ENCODE peak calls at places on chromosomes 13 and 19, in nine cellular contexts. G, M, D, Y, W, B, F, T and X are unnamed samples.

GRCh38 chr13:38921081-38921480 is 69.5 kb downstream of the STOML3 start:
- DNase-seq in G (no peak), T (no peak), W (no peak), F (no peak), D (no peak), M (no peak), Y (no peak), B (no peak), X (no peak)

GRCh38 chr19:58305932-58306323 is 751 bp downstream of the ERVK3-1 start:
- DNase-seq in G (no peak), M (no peak), W (no peak), Y (no peak), D (peak), B (peak), F (no peak), T (peak), X (no peak)

GRCh38 chr13:102935896-102936321 is 90.1 kb downstream of the ERCC5 start:
- DNase-seq in D (no peak), G (no peak), W (no peak), M (no peak), T (no peak), B (no peak), F (no peak), Y (no peak), X (no peak)

GRCh38 chr13:112725346-112726017 is 35.6 kb downstream of the ATP11A start:
- DNase-seq in Y (no peak), M (no peak), B (no peak), G (no peak), F (peak), D (peak), T (no peak), W (no peak), X (no peak)

GRCh38 chr19:5926641-5927438 is 12.8 kb downstream of the CAPS start:
- DNase-seq in G (no peak), T (no peak), W (peak), B (peak), D (no peak), F (no peak), Y (peak), M (no peak), X (no peak)

GRCh38 chr13:20686863-20687579 is 16.5 kb upstream of the IL17D start:
- DNase-seq in Y (no peak), F (no peak), M (no peak), T (no peak), G (no peak), D (no peak), B (peak), W (no peak), X (no peak)

GRCh38 chr19:43465468-43466120 is at the start of gene LYPD3:
- DNase-seq in W (no peak), G (peak), F (peak), Y (no peak), M (peak), B (peak), T (no peak), D (no peak), X (no peak)

GRCh38 chr19:30681162-30681996 is 309.2 kb downstream of the ZNF536 start:
- DNase-seq in G (no peak), Y (no peak), B (no peak), F (peak), T (no peak), D (no peak), M (no peak), W (no peak), X (no peak)

GRCh38 chr13:30816733-30817132 is 81.4 kb downstream of the ALOX5AP start:
- DNase-seq in D (no peak), G (no peak), Y (no peak), M (no peak), W (no peak), B (no peak), T (no peak), F (peak), X (no peak)

GRCh38 chr13:53946500-53946899 is 917.9 kb downstream of the OLFM4 start:
- DNase-seq in D (no peak), B (no peak), G (no peak), T (no peak), W (no peak), M (no peak), Y (no peak), F (no peak), X (no peak)

GRCh38 chr19:13959962-13960862 is 7.9 kb downstream of the DCAF15 start:
- DNase-seq in D (no peak), Y (peak), M (peak), T (no peak), W (no peak), F (peak), G (no peak), B (no peak), X (no peak)
- TF ChIP-seq CTCF in D (peak), Y (peak), M (peak), T (peak), W (no peak), F (peak), G (no peak), B (peak), X (peak)

DNA sequence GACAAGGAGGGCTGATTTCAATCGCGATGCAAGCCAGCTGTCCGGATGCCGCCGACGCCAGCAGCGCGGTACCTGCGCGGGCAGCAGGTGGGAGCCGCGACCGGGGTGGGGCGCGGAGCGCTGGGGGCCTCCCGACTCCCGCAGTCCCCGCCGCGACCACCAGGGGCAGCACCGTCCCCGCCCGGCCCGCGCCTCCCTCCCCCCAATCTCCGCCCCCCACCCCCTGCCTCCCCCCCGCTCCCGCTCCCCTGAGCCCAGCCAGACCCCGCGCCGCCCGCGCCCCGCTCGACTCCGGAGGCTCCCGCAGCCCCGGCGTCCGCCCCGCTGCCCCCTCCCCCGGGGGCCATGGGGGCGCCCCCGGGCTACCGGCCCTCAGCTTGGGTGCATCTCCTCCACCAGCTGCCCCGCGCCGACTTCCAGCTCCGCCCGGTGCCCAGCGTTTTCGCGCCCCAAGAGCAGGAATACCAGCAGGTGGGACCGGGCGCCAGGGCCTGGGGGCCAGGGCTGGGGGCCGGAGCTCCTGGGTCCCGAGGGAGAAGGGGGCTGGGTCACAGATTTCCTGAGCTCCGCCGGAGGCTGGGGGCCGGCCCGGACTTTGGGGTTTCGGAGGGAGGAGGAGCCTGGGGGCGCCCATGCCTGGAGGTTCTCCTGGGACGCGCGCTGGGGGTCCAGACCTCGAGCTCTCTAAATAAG is at the start of gene TTYH1:
- DNase-seq in T (no peak), F (peak), Y (peak), B (no peak), M (peak), G (no peak), W (no peak), D (no peak), X (peak)
- TF ChIP-seq CTCF in T (no peak), F (peak), Y (peak), B (no peak), M (peak), G (no peak), W (no peak), D (peak), X (peak)

GRCh38 chr13:73223372-73223781 is 164.6 kb downstream of the KLF5 start:
- DNase-seq in F (peak), M (no peak), W (no peak), T (peak), G (no peak), B (no peak), D (peak), Y (no peak), X (no peak)

GRCh38 chr13:73220966-73221720 is 162.3 kb downstream of the KLF5 start:
- DNase-seq in T (no peak), Y (no peak), M (no peak), W (no peak), F (peak), G (no peak), D (peak), B (no peak), X (no peak)

GRCh38 chr13:73222627-73223026 is 163.8 kb downstream of the KLF5 start:
- DNase-seq in T (no peak), B (no peak), M (no peak), D (peak), G (no peak), F (peak), Y (no peak), W (no peak), X (no peak)

GRCh38 chr13:73225983-73226382 is 167.2 kb downstream of the KLF5 start:
- DNase-seq in D (no peak), B (no peak), M (no peak), G (no peak), W (no peak), T (no peak), Y (no peak), F (no peak), X (no peak)

DNA sequence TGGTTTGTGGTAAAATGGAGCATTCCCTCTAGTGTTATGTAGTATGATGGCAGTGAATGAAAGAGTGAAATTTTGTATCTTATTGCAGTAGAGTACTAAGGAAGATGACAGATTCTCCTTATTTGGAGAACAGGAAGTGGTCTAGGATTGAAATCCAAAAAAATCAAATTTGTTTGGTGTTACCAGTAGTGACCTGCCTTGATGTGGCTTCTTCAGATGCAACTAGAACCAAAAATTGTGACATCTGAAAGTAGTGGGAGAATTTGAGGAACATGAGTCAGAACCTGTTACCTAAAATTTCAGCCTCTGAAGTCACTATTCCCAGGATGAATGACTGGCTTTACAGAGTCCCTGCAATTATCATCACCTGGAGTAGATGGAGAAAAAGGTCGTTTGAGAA is 165.9 kb downstream of the KLF5 start:
- DNase-seq in G (no peak), D (peak), T (no peak), M (no peak), F (no peak), W (no peak), B (no peak), Y (no peak), X (no peak)
- TF ChIP-seq CTCF in G (no peak), D (no peak), T (no peak), M (no peak), F (no peak), W (no peak), B (no peak), Y (no peak), X (no peak)

DNA sequence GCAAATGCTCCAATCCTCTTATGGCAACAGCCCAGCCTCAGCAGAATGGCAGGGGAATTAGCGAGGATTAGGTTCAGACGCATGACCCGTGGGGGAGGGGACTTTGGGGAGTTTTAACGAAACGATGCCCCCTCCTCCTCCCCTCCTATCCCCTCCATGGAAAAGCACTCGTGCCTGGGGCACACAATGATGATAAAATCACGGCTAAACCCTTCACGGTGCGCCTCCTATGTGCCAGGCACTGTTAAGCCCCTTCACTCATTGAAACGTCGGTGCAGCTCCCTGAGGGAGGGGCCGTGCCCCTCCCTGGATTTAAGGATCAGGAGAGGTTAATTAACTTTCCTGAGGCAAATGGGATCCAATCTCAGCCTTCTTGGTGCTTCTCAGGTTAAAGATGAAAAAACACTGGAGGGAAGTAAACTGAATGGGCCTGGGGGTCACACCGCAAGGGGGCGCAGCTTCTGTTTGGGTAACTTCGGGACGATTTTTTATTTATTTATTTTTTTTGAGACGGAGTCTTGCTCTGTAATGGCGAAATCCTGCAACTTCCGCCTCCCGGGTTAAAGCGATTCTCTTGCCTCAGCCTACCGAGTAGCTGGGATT is 10.1 kb upstream of the TPRX2 start:
- DNase-seq in F (peak), T (no peak), G (no peak), Y (peak), W (no peak), M (no peak), B (peak), D (peak), X (no peak)
- TF ChIP-seq CTCF in F (peak), T (peak), G (peak), Y (peak), W (no peak), M (no peak), B (peak), D (peak), X (peak)

GRCh38 chr19:46756544-46756888 is 10.3 kb upstream of the STRN4 start:
- DNase-seq in Y (no peak), B (no peak), M (peak), D (no peak), G (no peak), F (no peak), T (no peak), W (no peak), X (no peak)
- TF ChIP-seq CTCF in Y (no peak), B (no peak), M (no peak), D (no peak), G (no peak), F (no peak), T (no peak), W (no peak), X (no peak)